ENCODE peak calls at places on chromosome 12, in ten cellular contexts. One of them, this sample, is unnamed.

GRCh38 chr12:90627180-90627896 is 327.6 kb downstream of the CCER1 start:
- DNase-seq in activated CD4-positive, alpha-beta memory T cell treated with anti-CD3 and anti-CD28 coated beads, Interleukin-2, amount 10 ng/mL, durations not matched to agents 7 days and 5 days: no peak
- DNase-seq in anterior cingulate cortex: no peak
- DNase-seq in prostate gland: no peak
- DNase-seq in kidney: no peak
- DNase-seq in naive thymus-derived CD4-positive, alpha-beta T cell: no peak
- DNase-seq in mesendoderm: no peak
- DNase-seq in activated naive CD4-positive, alpha-beta T cell: no peak
- DNase-seq in T-cell: no peak
- DNase-seq in fibroblast of mammary gland: peak
- DNase-seq in this sample: no peak

GRCh38 chr12:108773798-108774788 is 42.8 kb upstream of the CORO1C start:
- DNase-seq in anterior cingulate cortex: peak
- DNase-seq in prostate gland: peak
- DNase-seq in activated naive CD4-positive, alpha-beta T cell: no peak
- DNase-seq in fibroblast of mammary gland: peak
- DNase-seq in T-cell: no peak
- DNase-seq in mesendoderm: peak
- DNase-seq in naive thymus-derived CD4-positive, alpha-beta T cell: no peak
- DNase-seq in activated CD4-positive, alpha-beta memory T cell treated with anti-CD3 and anti-CD28 coated beads, Interleukin-2, amount 10 ng/mL, durations not matched to agents 7 days and 5 days: no peak
- DNase-seq in kidney: peak
- DNase-seq in this sample: no peak

GRCh38 chr12:123986374-123986920 is 13.4 kb downstream of the ZNF664 start:
- DNase-seq in mesendoderm: no peak
- DNase-seq in fibroblast of mammary gland: no peak
- DNase-seq in activated CD4-positive, alpha-beta memory T cell treated with anti-CD3 and anti-CD28 coated beads, Interleukin-2, amount 10 ng/mL, durations not matched to agents 7 days and 5 days: no peak
- DNase-seq in kidney: no peak
- DNase-seq in anterior cingulate cortex: no peak
- DNase-seq in activated naive CD4-positive, alpha-beta T cell: no peak
- DNase-seq in prostate gland: no peak
- DNase-seq in naive thymus-derived CD4-positive, alpha-beta T cell: no peak
- DNase-seq in T-cell: no peak
- DNase-seq in this sample: no peak

GRCh38 chr12:46499226-46499625 is 126.7 kb upstream of the SLC38A2 start:
- DNase-seq in kidney: no peak
- DNase-seq in naive thymus-derived CD4-positive, alpha-beta T cell: no peak
- DNase-seq in mesendoderm: no peak
- DNase-seq in activated naive CD4-positive, alpha-beta T cell: no peak
- DNase-seq in activated CD4-positive, alpha-beta memory T cell treated with anti-CD3 and anti-CD28 coated beads, Interleukin-2, amount 10 ng/mL, durations not matched to agents 7 days and 5 days: no peak
- DNase-seq in T-cell: no peak
- DNase-seq in prostate gland: no peak
- DNase-seq in anterior cingulate cortex: no peak
- DNase-seq in fibroblast of mammary gland: no peak
- DNase-seq in this sample: no peak

GRCh38 chr12:132560831-132561783 is 49.3 kb downstream of the LRCOL1 start:
- DNase-seq in anterior cingulate cortex: no peak
- DNase-seq in T-cell: peak
- DNase-seq in fibroblast of mammary gland: peak
- DNase-seq in prostate gland: peak
- DNase-seq in activated CD4-positive, alpha-beta memory T cell treated with anti-CD3 and anti-CD28 coated beads, Interleukin-2, amount 10 ng/mL, durations not matched to agents 7 days and 5 days: peak
- DNase-seq in naive thymus-derived CD4-positive, alpha-beta T cell: peak
- DNase-seq in kidney: no peak
- DNase-seq in mesendoderm: peak
- DNase-seq in activated naive CD4-positive, alpha-beta T cell: peak
- DNase-seq in this sample: peak

GRCh38 chr12:101671157-101671791 is 26.2 kb upstream of the CHPT1 start:
- DNase-seq in activated naive CD4-positive, alpha-beta T cell: no peak
- DNase-seq in naive thymus-derived CD4-positive, alpha-beta T cell: peak
- DNase-seq in T-cell: peak
- DNase-seq in kidney: no peak
- DNase-seq in anterior cingulate cortex: peak
- DNase-seq in activated CD4-positive, alpha-beta memory T cell treated with anti-CD3 and anti-CD28 coated beads, Interleukin-2, amount 10 ng/mL, durations not matched to agents 7 days and 5 days: peak
- DNase-seq in fibroblast of mammary gland: no peak
- DNase-seq in mesendoderm: no peak
- DNase-seq in prostate gland: no peak
- DNase-seq in this sample: no peak

GRCh38 chr12:10358131-10358530 is 31.7 kb downstream of the KLRK1 start:
- DNase-seq in fibroblast of mammary gland: no peak
- DNase-seq in mesendoderm: no peak
- DNase-seq in activated CD4-positive, alpha-beta memory T cell treated with anti-CD3 and anti-CD28 coated beads, Interleukin-2, amount 10 ng/mL, durations not matched to agents 7 days and 5 days: no peak
- DNase-seq in anterior cingulate cortex: no peak
- DNase-seq in naive thymus-derived CD4-positive, alpha-beta T cell: no peak
- DNase-seq in activated naive CD4-positive, alpha-beta T cell: no peak
- DNase-seq in T-cell: no peak
- DNase-seq in kidney: no peak
- DNase-seq in prostate gland: no peak
- DNase-seq in this sample: no peak

GRCh38 chr12:57111046-57111698 is at the start of gene STAT6:
- DNase-seq in activated naive CD4-positive, alpha-beta T cell: peak
- DNase-seq in naive thymus-derived CD4-positive, alpha-beta T cell: peak
- DNase-seq in activated CD4-positive, alpha-beta memory T cell treated with anti-CD3 and anti-CD28 coated beads, Interleukin-2, amount 10 ng/mL, durations not matched to agents 7 days and 5 days: peak
- DNase-seq in fibroblast of mammary gland: peak
- DNase-seq in T-cell: peak
- DNase-seq in prostate gland: peak
- DNase-seq in kidney: peak
- DNase-seq in mesendoderm: peak
- DNase-seq in anterior cingulate cortex: peak
- DNase-seq in this sample: peak

GRCh38 chr12:31618228-31619025 is 27.5 kb upstream of the DENND5B start:
- DNase-seq in fibroblast of mammary gland: no peak
- DNase-seq in kidney: no peak
- DNase-seq in naive thymus-derived CD4-positive, alpha-beta T cell: no peak
- DNase-seq in activated naive CD4-positive, alpha-beta T cell: no peak
- DNase-seq in prostate gland: no peak
- DNase-seq in activated CD4-positive, alpha-beta memory T cell treated with anti-CD3 and anti-CD28 coated beads, Interleukin-2, amount 10 ng/mL, durations not matched to agents 7 days and 5 days: no peak
- DNase-seq in mesendoderm: no peak
- DNase-seq in T-cell: no peak
- DNase-seq in anterior cingulate cortex: no peak
- DNase-seq in this sample: no peak

GRCh38 chr12:12661086-12661485 is 34.9 kb downstream of the GPR19 start:
- DNase-seq in prostate gland: no peak
- DNase-seq in kidney: no peak
- DNase-seq in anterior cingulate cortex: no peak
- DNase-seq in fibroblast of mammary gland: peak
- DNase-seq in activated CD4-positive, alpha-beta memory T cell treated with anti-CD3 and anti-CD28 coated beads, Interleukin-2, amount 10 ng/mL, durations not matched to agents 7 days and 5 days: no peak
- DNase-seq in activated naive CD4-positive, alpha-beta T cell: no peak
- DNase-seq in mesendoderm: peak
- DNase-seq in T-cell: no peak
- DNase-seq in naive thymus-derived CD4-positive, alpha-beta T cell: no peak
- DNase-seq in this sample: no peak

GRCh38 chr12:95205685-95206084 is 11.6 kb downstream of the FGD6 start:
- DNase-seq in kidney: no peak
- DNase-seq in prostate gland: peak
- DNase-seq in anterior cingulate cortex: peak
- DNase-seq in T-cell: no peak
- DNase-seq in mesendoderm: peak
- DNase-seq in activated naive CD4-positive, alpha-beta T cell: no peak
- DNase-seq in fibroblast of mammary gland: peak
- DNase-seq in naive thymus-derived CD4-positive, alpha-beta T cell: no peak
- DNase-seq in activated CD4-positive, alpha-beta memory T cell treated with anti-CD3 and anti-CD28 coated beads, Interleukin-2, amount 10 ng/mL, durations not matched to agents 7 days and 5 days: no peak
- DNase-seq in this sample: no peak

GRCh38 chr12:56266634-56267442 is at the start of gene COQ10A:
- DNase-seq in prostate gland: peak
- DNase-seq in activated CD4-positive, alpha-beta memory T cell treated with anti-CD3 and anti-CD28 coated beads, Interleukin-2, amount 10 ng/mL, durations not matched to agents 7 days and 5 days: peak
- DNase-seq in fibroblast of mammary gland: peak
- DNase-seq in T-cell: peak
- DNase-seq in anterior cingulate cortex: peak
- DNase-seq in naive thymus-derived CD4-positive, alpha-beta T cell: peak
- DNase-seq in activated naive CD4-positive, alpha-beta T cell: peak
- DNase-seq in mesendoderm: peak
- DNase-seq in kidney: peak
- DNase-seq in this sample: peak

GRCh38 chr12:105723066-105723465 is 392.6 kb downstream of the C12orf75 start:
- DNase-seq in naive thymus-derived CD4-positive, alpha-beta T cell: no peak
- DNase-seq in prostate gland: no peak
- DNase-seq in mesendoderm: no peak
- DNase-seq in anterior cingulate cortex: no peak
- DNase-seq in kidney: no peak
- DNase-seq in activated CD4-positive, alpha-beta memory T cell treated with anti-CD3 and anti-CD28 coated beads, Interleukin-2, amount 10 ng/mL, durations not matched to agents 7 days and 5 days: no peak
- DNase-seq in fibroblast of mammary gland: no peak
- DNase-seq in T-cell: no peak
- DNase-seq in activated naive CD4-positive, alpha-beta T cell: no peak
- DNase-seq in this sample: no peak

GRCh38 chr12:114697741-114698565 is 14.0 kb upstream of the TBX3 start:
- DNase-seq in fibroblast of mammary gland: peak
- DNase-seq in activated CD4-positive, alpha-beta memory T cell treated with anti-CD3 and anti-CD28 coated beads, Interleukin-2, amount 10 ng/mL, durations not matched to agents 7 days and 5 days: no peak
- DNase-seq in mesendoderm: peak
- DNase-seq in T-cell: no peak
- DNase-seq in activated naive CD4-positive, alpha-beta T cell: no peak
- DNase-seq in naive thymus-derived CD4-positive, alpha-beta T cell: no peak
- DNase-seq in prostate gland: no peak
- DNase-seq in anterior cingulate cortex: no peak
- DNase-seq in kidney: peak
- DNase-seq in this sample: no peak

GRCh38 chr12:116924558-116925453 is 14.1 kb downstream of the FBXW8 start:
- DNase-seq in mesendoderm: peak
- DNase-seq in anterior cingulate cortex: no peak
- DNase-seq in T-cell: no peak
- DNase-seq in prostate gland: no peak
- DNase-seq in kidney: no peak
- DNase-seq in activated CD4-positive, alpha-beta memory T cell treated with anti-CD3 and anti-CD28 coated beads, Interleukin-2, amount 10 ng/mL, durations not matched to agents 7 days and 5 days: peak
- DNase-seq in activated naive CD4-positive, alpha-beta T cell: no peak
- DNase-seq in naive thymus-derived CD4-positive, alpha-beta T cell: peak
- DNase-seq in fibroblast of mammary gland: peak
- DNase-seq in this sample: peak

GRCh38 chr12:22759769-22760674 is 135.1 kb downstream of the ETNK1 start:
- DNase-seq in activated naive CD4-positive, alpha-beta T cell: no peak
- DNase-seq in T-cell: no peak
- DNase-seq in fibroblast of mammary gland: no peak
- DNase-seq in mesendoderm: peak
- DNase-seq in prostate gland: peak
- DNase-seq in anterior cingulate cortex: no peak
- DNase-seq in kidney: no peak
- DNase-seq in activated CD4-positive, alpha-beta memory T cell treated with anti-CD3 and anti-CD28 coated beads, Interleukin-2, amount 10 ng/mL, durations not matched to agents 7 days and 5 days: no peak
- DNase-seq in naive thymus-derived CD4-positive, alpha-beta T cell: no peak
- DNase-seq in this sample: no peak

GRCh38 chr12:16913832-16914490 is 308.0 kb upstream of the LMO3 start:
- DNase-seq in activated CD4-positive, alpha-beta memory T cell treated with anti-CD3 and anti-CD28 coated beads, Interleukin-2, amount 10 ng/mL, durations not matched to agents 7 days and 5 days: no peak
- DNase-seq in fibroblast of mammary gland: peak
- DNase-seq in naive thymus-derived CD4-positive, alpha-beta T cell: no peak
- DNase-seq in activated naive CD4-positive, alpha-beta T cell: no peak
- DNase-seq in T-cell: no peak
- DNase-seq in kidney: no peak
- DNase-seq in anterior cingulate cortex: no peak
- DNase-seq in prostate gland: no peak
- DNase-seq in mesendoderm: no peak
- DNase-seq in this sample: no peak

GRCh38 chr12:117040496-117040895 is 58.7 kb downstream of the TESC start:
- DNase-seq in prostate gland: no peak
- DNase-seq in activated CD4-positive, alpha-beta memory T cell treated with anti-CD3 and anti-CD28 coated beads, Interleukin-2, amount 10 ng/mL, durations not matched to agents 7 days and 5 days: no peak
- DNase-seq in T-cell: no peak
- DNase-seq in anterior cingulate cortex: no peak
- DNase-seq in naive thymus-derived CD4-positive, alpha-beta T cell: no peak
- DNase-seq in fibroblast of mammary gland: no peak
- DNase-seq in kidney: peak
- DNase-seq in mesendoderm: no peak
- DNase-seq in activated naive CD4-positive, alpha-beta T cell: no peak
- DNase-seq in this sample: no peak

GRCh38 chr12:12072064-12072760 is 1.5 kb downstream of the BCL2L14 start:
- DNase-seq in anterior cingulate cortex: no peak
- DNase-seq in mesendoderm: no peak
- DNase-seq in kidney: peak
- DNase-seq in activated CD4-positive, alpha-beta memory T cell treated with anti-CD3 and anti-CD28 coated beads, Interleukin-2, amount 10 ng/mL, durations not matched to agents 7 days and 5 days: peak
- DNase-seq in naive thymus-derived CD4-positive, alpha-beta T cell: peak
- DNase-seq in T-cell: peak
- DNase-seq in activated naive CD4-positive, alpha-beta T cell: peak
- DNase-seq in prostate gland: peak
- DNase-seq in fibroblast of mammary gland: no peak
- DNase-seq in this sample: peak

GRCh38 chr12:31773867-31774266 is 45.0 kb upstream of the AMN1 start:
- DNase-seq in prostate gland: no peak
- DNase-seq in kidney: no peak
- DNase-seq in T-cell: no peak
- DNase-seq in fibroblast of mammary gland: peak
- DNase-seq in activated CD4-positive, alpha-beta memory T cell treated with anti-CD3 and anti-CD28 coated beads, Interleukin-2, amount 10 ng/mL, durations not matched to agents 7 days and 5 days: no peak
- DNase-seq in anterior cingulate cortex: no peak
- DNase-seq in mesendoderm: no peak
- DNase-seq in activated naive CD4-positive, alpha-beta T cell: no peak
- DNase-seq in naive thymus-derived CD4-positive, alpha-beta T cell: no peak
- DNase-seq in this sample: no peak

GRCh38 chr12:64175254-64175945 is 46.7 kb downstream of the KICS2 start:
- DNase-seq in prostate gland: no peak
- DNase-seq in mesendoderm: peak
- DNase-seq in T-cell: no peak
- DNase-seq in kidney: no peak
- DNase-seq in activated naive CD4-positive, alpha-beta T cell: no peak
- DNase-seq in activated CD4-positive, alpha-beta memory T cell treated with anti-CD3 and anti-CD28 coated beads, Interleukin-2, amount 10 ng/mL, durations not matched to agents 7 days and 5 days: no peak
- DNase-seq in anterior cingulate cortex: no peak
- DNase-seq in naive thymus-derived CD4-positive, alpha-beta T cell: no peak
- DNase-seq in fibroblast of mammary gland: peak
- DNase-seq in this sample: no peak

GRCh38 chr12:102095677-102096263 is 24.1 kb downstream of the NUP37 start:
- DNase-seq in fibroblast of mammary gland: peak
- DNase-seq in prostate gland: no peak
- DNase-seq in kidney: no peak
- DNase-seq in mesendoderm: peak
- DNase-seq in T-cell: no peak
- DNase-seq in activated naive CD4-positive, alpha-beta T cell: no peak
- DNase-seq in activated CD4-positive, alpha-beta memory T cell treated with anti-CD3 and anti-CD28 coated beads, Interleukin-2, amount 10 ng/mL, durations not matched to agents 7 days and 5 days: no peak
- DNase-seq in naive thymus-derived CD4-positive, alpha-beta T cell: no peak
- DNase-seq in anterior cingulate cortex: no peak
- DNase-seq in this sample: no peak

GRCh38 chr12:114949081-114949480 is 265.1 kb upstream of the TBX3 start:
- DNase-seq in naive thymus-derived CD4-positive, alpha-beta T cell: no peak
- DNase-seq in activated CD4-positive, alpha-beta memory T cell treated with anti-CD3 and anti-CD28 coated beads, Interleukin-2, amount 10 ng/mL, durations not matched to agents 7 days and 5 days: no peak
- DNase-seq in anterior cingulate cortex: no peak
- DNase-seq in fibroblast of mammary gland: no peak
- DNase-seq in mesendoderm: no peak
- DNase-seq in prostate gland: no peak
- DNase-seq in kidney: no peak
- DNase-seq in activated naive CD4-positive, alpha-beta T cell: no peak
- DNase-seq in T-cell: no peak
- DNase-seq in this sample: no peak

GRCh38 chr12:76878045-76878898 is 547 bp downstream of the CSRP2 start:
- DNase-seq in kidney: peak
- DNase-seq in fibroblast of mammary gland: no peak
- DNase-seq in naive thymus-derived CD4-positive, alpha-beta T cell: no peak
- DNase-seq in prostate gland: peak
- DNase-seq in mesendoderm: peak
- DNase-seq in activated CD4-positive, alpha-beta memory T cell treated with anti-CD3 and anti-CD28 coated beads, Interleukin-2, amount 10 ng/mL, durations not matched to agents 7 days and 5 days: no peak
- DNase-seq in activated naive CD4-positive, alpha-beta T cell: no peak
- DNase-seq in anterior cingulate cortex: peak
- DNase-seq in T-cell: no peak
- DNase-seq in this sample: no peak

GRCh38 chr12:29593001-29593400 is 95.5 kb upstream of the OVCH1 start:
- DNase-seq in anterior cingulate cortex: no peak
- DNase-seq in naive thymus-derived CD4-positive, alpha-beta T cell: no peak
- DNase-seq in activated naive CD4-positive, alpha-beta T cell: no peak
- DNase-seq in mesendoderm: no peak
- DNase-seq in prostate gland: no peak
- DNase-seq in activated CD4-positive, alpha-beta memory T cell treated with anti-CD3 and anti-CD28 coated beads, Interleukin-2, amount 10 ng/mL, durations not matched to agents 7 days and 5 days: no peak
- DNase-seq in kidney: no peak
- DNase-seq in T-cell: no peak
- DNase-seq in fibroblast of mammary gland: no peak
- DNase-seq in this sample: no peak

GRCh38 chr12:107027304-107028053 is 40.5 kb upstream of the MTERF2 start:
- DNase-seq in activated CD4-positive, alpha-beta memory T cell treated with anti-CD3 and anti-CD28 coated beads, Interleukin-2, amount 10 ng/mL, durations not matched to agents 7 days and 5 days: no peak
- DNase-seq in fibroblast of mammary gland: peak
- DNase-seq in mesendoderm: peak
- DNase-seq in naive thymus-derived CD4-positive, alpha-beta T cell: peak
- DNase-seq in prostate gland: peak
- DNase-seq in T-cell: no peak
- DNase-seq in anterior cingulate cortex: no peak
- DNase-seq in activated naive CD4-positive, alpha-beta T cell: no peak
- DNase-seq in kidney: no peak
- DNase-seq in this sample: no peak

GRCh38 chr12:87082756-87083155 is 826.6 kb upstream of the MGAT4C start:
- DNase-seq in kidney: no peak
- DNase-seq in activated CD4-positive, alpha-beta memory T cell treated with anti-CD3 and anti-CD28 coated beads, Interleukin-2, amount 10 ng/mL, durations not matched to agents 7 days and 5 days: no peak
- DNase-seq in T-cell: no peak
- DNase-seq in mesendoderm: no peak
- DNase-seq in prostate gland: no peak
- DNase-seq in naive thymus-derived CD4-positive, alpha-beta T cell: no peak
- DNase-seq in anterior cingulate cortex: no peak
- DNase-seq in fibroblast of mammary gland: no peak
- DNase-seq in activated naive CD4-positive, alpha-beta T cell: no peak
- DNase-seq in this sample: no peak

GRCh38 chr12:77571127-77571526 is 259.6 kb upstream of the NAV3 start:
- DNase-seq in activated naive CD4-positive, alpha-beta T cell: no peak
- DNase-seq in prostate gland: no peak
- DNase-seq in naive thymus-derived CD4-positive, alpha-beta T cell: no peak
- DNase-seq in anterior cingulate cortex: no peak
- DNase-seq in T-cell: no peak
- DNase-seq in kidney: no peak
- DNase-seq in fibroblast of mammary gland: no peak
- DNase-seq in activated CD4-positive, alpha-beta memory T cell treated with anti-CD3 and anti-CD28 coated beads, Interleukin-2, amount 10 ng/mL, durations not matched to agents 7 days and 5 days: no peak
- DNase-seq in mesendoderm: no peak
- DNase-seq in this sample: no peak

This sample was measured in effector CD4-positive, alpha-beta T cell.